ENCODE peak calls at places on chromosomes 3 and 15, in six cellular contexts. A, J, W, Q, D and E are unnamed samples.

GRCh38 chr3:61610316-61610715 is 48.9 kb downstream of the PTPRG start:
- DNase-seq in A (no peak), J (no peak), W (no peak), Q (no peak), D (no peak), E (peak)

GRCh38 chr15:71048913-71049675 is 66.2 kb upstream of the THSD4 start:
- DNase-seq in A (no peak), J (no peak), W (peak), Q (no peak), D (no peak), E (no peak)

GRCh38 chr3:141419946-141420345 is 51.6 kb downstream of the ZBTB38 start:
- DNase-seq in A (no peak), J (no peak), W (no peak), Q (no peak), D (no peak), E (no peak)

GRCh38 chr3:85068911-85069310 is 110.1 kb downstream of the CADM2 start:
- DNase-seq in A (no peak), J (no peak), W (no peak), Q (no peak), D (no peak), E (no peak)

GRCh38 chr15:80953953-80954778 is 35.5 kb downstream of the MESD start:
- DNase-seq in A (no peak), J (no peak), W (no peak), Q (no peak), D (no peak), E (no peak)

GRCh38 chr3:69865920-69866679 is 126.8 kb downstream of the MITF start:
- DNase-seq in A (peak), J (no peak), W (peak), Q (no peak), D (peak), E (peak)

GRCh38 chr3:42398080-42398479 is 12.3 kb downstream of the LYZL4 start:
- DNase-seq in A (no peak), J (no peak), W (no peak), Q (no peak), D (no peak), E (no peak)

GRCh38 chr3:50848308-50848707 is 173.6 kb downstream of the DOCK3 start:
- DNase-seq in A (no peak), J (no peak), W (no peak), Q (no peak), D (no peak), E (no peak)

GRCh38 chr3:19171794-19172193 is 23.5 kb downstream of the KCNH8 start:
- DNase-seq in A (no peak), J (no peak), W (no peak), Q (no peak), D (no peak), E (no peak)

GRCh38 chr3:49607796-49608195 is 53.5 kb downstream of the BSN start:
- DNase-seq in A (no peak), J (no peak), W (no peak), Q (no peak), D (no peak), E (no peak)
- TF ChIP-seq CTCF in A (no peak), J (no peak), W (no peak), Q (peak), D (no peak), E (peak)

DNA sequence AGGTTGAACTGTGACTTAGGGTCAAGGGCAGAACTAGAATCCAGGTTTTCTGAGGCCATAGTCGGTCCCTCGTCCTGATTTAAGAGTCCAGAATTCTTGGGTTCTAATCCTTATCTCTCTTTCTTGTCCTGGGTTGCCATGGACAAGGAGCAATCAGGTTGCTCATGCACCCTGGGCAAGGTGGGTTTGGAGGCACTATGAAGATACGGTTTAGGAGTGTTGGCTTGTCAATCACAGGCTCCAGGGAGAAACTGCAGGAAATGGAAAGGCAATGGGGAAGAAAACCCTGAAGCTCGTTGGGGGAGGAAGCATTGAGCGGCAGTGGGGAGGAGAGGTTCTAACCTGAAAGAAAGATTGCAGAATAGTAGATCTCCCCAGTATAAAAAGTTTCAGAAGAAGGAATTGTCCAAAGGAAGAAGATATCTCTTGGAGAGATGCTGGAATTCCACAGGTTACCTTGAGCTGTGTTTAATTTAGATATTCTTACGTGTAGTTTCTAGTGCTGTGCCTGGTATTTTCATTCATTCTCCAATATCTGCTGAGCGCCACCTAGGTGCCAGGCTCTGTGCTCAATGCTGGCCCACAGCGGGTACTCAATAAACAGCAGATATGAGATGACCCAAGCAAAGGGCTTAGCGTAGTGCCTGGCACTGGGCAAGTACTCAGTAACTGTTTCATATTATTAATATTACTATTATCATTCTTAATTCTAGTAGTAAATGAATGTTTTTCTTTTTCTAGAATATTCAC is 2.0 kb downstream of the ACAN start:
- DNase-seq in A (no peak), J (no peak), W (no peak), Q (no peak), D (no peak), E (no peak)
- TF ChIP-seq CTCF in A (no peak), J (peak), W (no peak), Q (no peak), D (no peak), E (peak)

DNA sequence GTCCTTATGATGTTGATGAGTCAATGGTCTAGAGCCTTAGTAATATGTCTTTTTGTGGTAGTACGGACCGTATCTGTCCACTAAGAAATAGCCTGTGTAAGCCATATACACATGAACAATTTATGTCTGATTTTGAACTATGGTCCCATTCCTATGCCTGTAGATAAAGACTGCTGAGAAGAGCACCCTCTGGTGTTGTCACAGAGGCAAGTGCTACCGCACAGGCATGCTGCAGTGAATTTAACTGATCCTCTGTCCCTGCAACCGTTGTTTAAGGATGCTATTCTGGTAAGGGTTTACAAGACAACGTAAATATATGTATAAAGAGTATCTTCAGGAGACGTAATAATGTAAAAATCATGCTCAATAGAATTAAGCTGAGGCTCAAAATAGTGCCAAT is 170.7 kb downstream of the UBE3A start:
- DNase-seq in A (no peak), J (no peak), W (no peak), Q (no peak), D (no peak), E (peak)
- TF ChIP-seq CTCF in A (no peak), J (no peak), W (no peak), Q (peak), D (no peak), E (peak)

GRCh38 chr3:155978324-155978723 is 107.9 kb downstream of the GMPS start:
- DNase-seq in A (no peak), J (no peak), W (no peak), Q (no peak), D (no peak), E (no peak)
- TF ChIP-seq CTCF in A (no peak), J (peak), W (peak), Q (peak), D (peak), E (peak)

DNA sequence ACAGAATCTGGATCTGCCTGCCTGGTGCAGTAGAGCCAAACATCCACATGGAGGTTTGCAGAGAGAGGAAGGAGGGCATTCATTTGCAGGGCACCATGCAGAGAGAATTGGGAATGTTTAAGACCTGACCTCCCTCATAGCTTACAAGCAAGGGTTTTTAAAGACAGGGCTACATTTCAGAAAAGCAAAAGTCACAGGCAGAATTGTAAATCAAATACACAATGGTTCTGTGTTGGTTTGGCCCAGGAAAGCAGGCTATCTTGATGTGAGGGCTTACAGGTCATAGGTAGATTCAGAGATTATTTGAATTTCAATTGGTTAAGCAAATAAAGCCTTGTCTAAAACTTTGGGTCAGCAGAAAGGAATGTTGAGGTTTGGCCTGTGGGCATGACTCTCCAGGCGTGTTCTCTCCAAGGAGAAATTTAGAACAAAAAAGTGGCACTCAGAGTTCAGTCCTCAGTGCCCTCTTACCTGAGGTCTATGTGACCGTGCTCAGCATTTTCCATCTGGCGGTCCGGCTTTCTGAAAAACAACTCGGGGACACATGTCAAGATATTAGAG is 91.5 kb downstream of the CD47 start:
- DNase-seq in A (no peak), J (no peak), W (no peak), Q (no peak), D (no peak), E (no peak)
- TF ChIP-seq CTCF in A (no peak), J (no peak), W (no peak), Q (no peak), D (no peak), E (no peak)

GRCh38 chr3:139320551-139321309 is 23.1 kb upstream of the MRPS22 start:
- DNase-seq in A (no peak), J (no peak), W (no peak), Q (no peak), D (no peak), E (no peak)

GRCh38 chr3:139318826-139319225 is 25.0 kb upstream of the MRPS22 start:
- DNase-seq in A (no peak), J (no peak), W (no peak), Q (no peak), D (no peak), E (no peak)

GRCh38 chr3:139317660-139318430 is 26.0 kb upstream of the MRPS22 start:
- DNase-seq in A (no peak), J (peak), W (peak), Q (no peak), D (peak), E (no peak)

GRCh38 chr3:139318431-139318816 is 25.4 kb upstream of the MRPS22 start:
- DNase-seq in A (no peak), J (no peak), W (no peak), Q (no peak), D (no peak), E (no peak)

GRCh38 chr3:139319428-139320402 is 24.1 kb upstream of the MRPS22 start:
- DNase-seq in A (no peak), J (no peak), W (no peak), Q (no peak), D (no peak), E (no peak)
- TF ChIP-seq CTCF in A (no peak), J (no peak), W (peak), Q (peak), D (no peak), E (peak)

GRCh38 chr15:62306851-62307504 is 141.9 kb upstream of the C2CD4B start:
- DNase-seq in A (peak), J (peak), W (peak), Q (peak), D (peak), E (peak)
- TF ChIP-seq CTCF in A (peak), J (peak), W (peak), Q (peak), D (peak), E (peak)

DNA sequence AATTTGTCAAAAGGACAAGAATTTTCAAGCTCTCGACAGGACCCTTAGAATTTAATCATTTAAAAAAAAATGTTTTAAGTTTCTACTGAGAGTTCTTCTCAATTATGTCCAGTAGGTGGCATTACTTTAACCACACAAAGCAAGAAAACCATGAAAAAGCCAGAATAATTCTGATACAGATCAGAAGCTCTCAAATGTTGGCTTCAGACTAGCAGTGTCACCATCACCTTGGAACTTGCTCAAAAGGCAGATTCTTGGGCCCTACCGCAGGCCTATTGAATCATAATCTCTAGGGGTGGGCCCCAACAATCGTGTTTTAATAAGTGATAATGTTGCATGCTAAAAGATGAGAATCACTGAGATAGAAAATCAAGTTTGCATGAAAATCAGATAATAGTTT is 99.5 kb upstream of the KCNMB2 start:
- DNase-seq in A (no peak), J (peak), W (peak), Q (no peak), D (no peak), E (no peak)
- TF ChIP-seq CTCF in A (peak), J (peak), W (peak), Q (peak), D (peak), E (peak)